ENCODE peak calls at places on chromosomes 12 and 14, in seven cellular contexts. P is left ventricle myocardium inferior; H is CD8-positive, alpha-beta T cell; A is cardiac muscle cell; F is stomach; J is Peyer's patch; R is adrenal gland. G is an unnamed sample.

GRCh38 chr12:32569256-32569655 is 109.8 kb upstream of the DNM1L start:
- DNase-seq in P (no peak), H (no peak), A (no peak), F (no peak), J (no peak), R (no peak), G (no peak)

GRCh38 chr12:69405466-69405865 is 45.9 kb downstream of the YEATS4 start:
- DNase-seq in P (no peak), H (no peak), A (no peak), F (no peak), J (no peak), R (peak; percentile 87), G (no peak)

GRCh38 chr12:104662203-104662602 is 205.5 kb downstream of the CHST11 start:
- DNase-seq in P (no peak), H (no peak), A (no peak), F (no peak), J (no peak), R (no peak), G (no peak)

GRCh38 chr12:103169-103981 is 36.8 kb downstream of the IQSEC3 start:
- DNase-seq in P (no peak), H (no peak), A (peak; percentile 59), F (no peak), J (no peak), R (no peak), G (no peak)

GRCh38 chr14:91307046-91307445 is 62.5 kb upstream of the GPR68 start:
- DNase-seq in P (no peak), H (no peak), A (no peak), F (no peak), J (no peak), R (no peak), G (no peak)

GRCh38 chr12:43576162-43576561 is 24.2 kb upstream of the ADAMTS20 start:
- DNase-seq in P (no peak), H (no peak), A (no peak), F (no peak), J (no peak), R (no peak), G (no peak)

GRCh38 chr12:50087995-50088394 is 2.9 kb downstream of the SMARCD1 start:
- DNase-seq in P (no peak), H (no peak), A (no peak), F (no peak), J (no peak), R (no peak), G (no peak)

GRCh38 chr14:20219033-20219432 is 4.5 kb upstream of the OR11H6 start:
- DNase-seq in P (no peak), H (no peak), A (no peak), F (no peak), J (no peak), R (no peak), G (no peak)

GRCh38 chr14:39302124-39302810 is 68.6 kb downstream of the MIA2 start:
- DNase-seq in P (no peak), H (no peak), A (no peak), F (no peak), J (no peak), R (no peak), G (no peak)

GRCh38 chr14:71720978-71721624 is 211.1 kb upstream of the RGS6 start:
- DNase-seq in P (no peak), H (no peak), A (peak; percentile 35), F (no peak), J (peak; percentile 53), R (peak; percentile 80), G (peak; percentile 18)

GRCh38 chr14:32576088-32576795 is 247.1 kb downstream of the AKAP6 start:
- DNase-seq in P (no peak), H (peak; percentile 24), A (peak; percentile 70), F (peak; percentile 39), J (peak; percentile 73), R (peak; percentile 66), G (no peak)

GRCh38 chr12:132308311-132309161 is 20.9 kb downstream of the GALNT9 start:
- DNase-seq in P (no peak), H (no peak), A (no peak), F (no peak), J (no peak), R (no peak), G (no peak)

GRCh38 chr12:51937941-51938340 is 13.6 kb upstream of the ACVR1B start:
- DNase-seq in P (no peak), H (no peak), A (no peak), F (no peak), J (no peak), R (no peak), G (no peak)

GRCh38 chr12:88756153-88756552 is 175.9 kb upstream of the KITLG start:
- DNase-seq in P (no peak), H (no peak), A (no peak), F (no peak), J (no peak), R (no peak), G (no peak)

GRCh38 chr14:94936411-94936892 is 166.5 kb upstream of the GSC start:
- DNase-seq in P (peak; percentile 67), H (no peak), A (no peak), F (peak; percentile 79), J (peak; percentile 49), R (peak; percentile 87), G (peak; percentile 66)

GRCh38 chr12:20547788-20548575 is 147.2 kb upstream of the SLCO1C1 start:
- DNase-seq in P (no peak), H (no peak), A (no peak), F (no peak), J (no peak), R (no peak), G (no peak)

GRCh38 chr12:7439579-7440505 is 4.1 kb downstream of the CD163L1 start:
- DNase-seq in P (no peak), H (peak; percentile 16), A (peak; percentile 77), F (no peak), J (peak; percentile 58), R (peak; percentile 43), G (peak; percentile 40)

GRCh38 chr12:47942327-47943230 is 20.8 kb upstream of the TMEM106C start:
- DNase-seq in P (no peak), H (peak; percentile 59), A (no peak), F (peak; percentile 55), J (peak; percentile 54), R (no peak), G (no peak)

GRCh38 chr14:95331708-95332408 is 12.2 kb upstream of the CLMN start:
- DNase-seq in P (no peak), H (no peak), A (no peak), F (no peak), J (no peak), R (no peak), G (no peak)

GRCh38 chr14:59028476-59029202 is 159.8 kb upstream of the DAAM1 start:
- DNase-seq in P (peak; percentile 51), H (no peak), A (peak; percentile 74), F (peak; percentile 55), J (peak; percentile 73), R (peak; percentile 73), G (peak; percentile 68)

GRCh38 chr12:64946132-64946829 is 121.8 kb downstream of the TBC1D30 start:
- DNase-seq in P (peak; percentile 63), H (no peak), A (peak; percentile 48), F (peak; percentile 31), J (no peak), R (peak; percentile 71), G (peak; percentile 37)

GRCh38 chr12:119704065-119704747 is 36.3 kb downstream of the PRKAB1 start:
- DNase-seq in P (peak; percentile 55), H (no peak), A (no peak), F (no peak), J (no peak), R (peak; percentile 84), G (no peak)

GRCh38 chr14:104362761-104363605 is 216.6 kb upstream of the C14orf180 start:
- DNase-seq in P (no peak), H (no peak), A (no peak), F (no peak), J (peak; percentile 22), R (no peak), G (no peak)

GRCh38 chr14:102241147-102241546 is 63.8 kb downstream of the MOK start:
- DNase-seq in P (no peak), H (no peak), A (no peak), F (no peak), J (no peak), R (no peak), G (no peak)

GRCh38 chr12:69879007-69879960 is 54.3 kb downstream of the MYRFL start:
- DNase-seq in P (peak; percentile 53), H (peak; percentile 66), A (peak; percentile 83), F (peak; percentile 75), J (peak; percentile 87), R (peak; percentile 86), G (peak; percentile 58)

GRCh38 chr14:76919811-76920571 is 93.8 kb downstream of the LRRC74A start:
- DNase-seq in P (peak; percentile 48), H (no peak), A (no peak), F (peak; percentile 32), J (no peak), R (peak; percentile 45), G (peak; percentile 62)
- H3K4me1 ChIP-seq in P (peaks cover 75% of the 10 kb centered on the region), H (peaks cover 17% of the 10 kb centered on the region), A (peaks cover 59% of the 10 kb centered on the region), F (peaks cover 48% of the 10 kb centered on the region), J (peaks cover 4% of the 10 kb centered on the region), R (peaks cover 73% of the 10 kb centered on the region), G (peaks cover 31% of the 10 kb centered on the region)

GRCh38 chr14:56491299-56492285 is 88.0 kb upstream of the TMEM260 start:
- DNase-seq in P (no peak), H (peak; percentile 29), A (peak; percentile 84), F (no peak), J (peak; percentile 56), R (peak; percentile 41), G (peak; percentile 31)

GRCh38 chr14:56488306-56488705 is 91.3 kb upstream of the TMEM260 start:
- DNase-seq in P (no peak), H (no peak), A (no peak), F (no peak), J (no peak), R (no peak), G (no peak)

GRCh38 chr14:56487090-56487667 is 92.4 kb upstream of the TMEM260 start:
- DNase-seq in P (no peak), H (no peak), A (no peak), F (no peak), J (no peak), R (no peak), G (no peak)

GRCh38 chr14:56487761-56488160 is 91.8 kb upstream of the TMEM260 start:
- DNase-seq in P (no peak), H (no peak), A (no peak), F (no peak), J (no peak), R (no peak), G (no peak)

GRCh38 chr14:56490379-56490778 is 89.2 kb upstream of the TMEM260 start:
- DNase-seq in P (no peak), H (no peak), A (peak; percentile 62), F (no peak), J (no peak), R (no peak), G (no peak)
- TF ChIP-seq CTCF in P (peak; percentile 65), H (peak; percentile 77), A (peak; percentile 51), F (no peak), J (peak; percentile 57), R (peak; percentile 45), G (peak; percentile 54)

DNA sequence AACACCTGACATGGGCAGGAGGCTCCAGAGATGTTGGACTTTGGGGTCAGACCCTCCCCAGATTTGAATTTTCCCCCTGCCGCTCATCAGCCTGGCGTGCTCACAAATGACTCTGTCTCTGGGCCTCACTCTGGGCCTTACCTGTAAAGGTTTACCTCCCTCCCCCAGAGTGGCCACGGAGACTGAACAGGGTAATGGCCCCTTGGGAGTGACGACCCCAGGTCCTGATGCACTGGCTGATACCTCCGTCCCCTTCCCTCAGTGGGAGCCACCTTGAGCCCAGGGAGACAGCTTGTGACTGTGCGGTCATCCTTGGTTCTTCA is 7.0 kb downstream of the SLC25A29 start:
- DNase-seq in P (peak; percentile 8), H (no peak), A (no peak), F (no peak), J (no peak), R (no peak), G (no peak)
- H3K4me1 ChIP-seq in P (peaks cover 50% of the 10 kb centered on the region), H (peaks cover 2% of the 10 kb centered on the region), A (no peaks in the 10 kb centered on the region), F (peaks cover 44% of the 10 kb centered on the region), J (no peaks in the 10 kb centered on the region), R (peaks cover 47% of the 10 kb centered on the region), G (peaks cover 12% of the 10 kb centered on the region)

GRCh38 chr14:97056086-97056485 is 258.9 kb downstream of the VRK1 start:
- DNase-seq in P (no peak), H (peak; percentile 14), A (no peak), F (no peak), J (no peak), R (no peak), G (no peak)
- TF ChIP-seq CTCF in P (no peak), H (no peak), A (no peak), F (no peak), J (no peak), R (no peak), G (no peak)